ENCODE peak calls at places on chromosome 19, in eight cellular contexts. O is fibroblast of lung; D is RWPE1; H is caudate nucleus; I is KG1; V is stimulated activated naive CD8-positive, alpha-beta T cell treated with anti-CD3 and anti-CD28 coated beads, Interleukin-15, Interleukin-2, amounts not matched to agents 100 U/mL and 50 U/mL, for 24 hours; U is skeletal muscle cell; G is DMS79. W is an unnamed sample.

GRCh38 chr19:1474011-1474764 is 4.8 kb downstream of the C19orf25 start:
- DNase-seq in O (no peak), D (no peak), H (peak), I (no peak), V (no peak), U (no peak), G (no peak), W (no peak)

GRCh38 chr19:56942749-56943148 is 102.2 kb upstream of the PEG3 start:
- DNase-seq in O (no peak), D (no peak), H (no peak), I (no peak), V (no peak), U (no peak), G (no peak), W (no peak)

GRCh38 chr19:45747513-45747912 is 14.3 kb downstream of the MEIOSIN start:
- DNase-seq in O (no peak), D (no peak), H (no peak), I (no peak), V (no peak), U (no peak), G (no peak), W (no peak)

GRCh38 chr19:10069046-10069445 is 17.1 kb upstream of the SHFL start:
- DNase-seq in O (no peak), D (peak), H (no peak), I (no peak), V (no peak), U (no peak), G (no peak), W (no peak)

GRCh38 chr19:2661615-2662014 is 40.9 kb downstream of the GNG7 start:
- DNase-seq in O (no peak), D (no peak), H (no peak), I (no peak), V (peak), U (no peak), G (no peak), W (no peak)

GRCh38 chr19:40056505-40056904 is 474 bp upstream of the ZNF780B start:
- DNase-seq in O (no peak), D (no peak), H (no peak), I (no peak), V (no peak), U (no peak), G (no peak), W (no peak)

GRCh38 chr19:12984143-12984627 is 11.1 kb upstream of the NFIX start:
- DNase-seq in O (no peak), D (no peak), H (no peak), I (no peak), V (no peak), U (no peak), G (no peak), W (no peak)

GRCh38 chr19:40322951-40323615 is 25.1 kb downstream of the C19orf47 start:
- DNase-seq in O (no peak), D (no peak), H (no peak), I (no peak), V (no peak), U (no peak), G (no peak), W (no peak)

GRCh38 chr19:58545286-58546068 is 1.6 kb downstream of the TRIM28 start:
- DNase-seq in O (no peak), D (no peak), H (no peak), I (no peak), V (no peak), U (no peak), G (no peak), W (no peak)

GRCh38 chr19:30672926-30673325 is 300.7 kb downstream of the ZNF536 start:
- DNase-seq in O (no peak), D (no peak), H (no peak), I (no peak), V (no peak), U (no peak), G (no peak), W (no peak)

GRCh38 chr19:33175886-33176669 is 18.1 kb upstream of the LRP3 start:
- DNase-seq in O (peak), D (peak), H (no peak), I (no peak), V (peak), U (no peak), G (no peak), W (no peak)

GRCh38 chr19:1255186-1256161 is 7.1 kb downstream of the MIDN start:
- DNase-seq in O (no peak), D (no peak), H (peak), I (no peak), V (no peak), U (no peak), G (no peak), W (no peak)

W was measured in kidney epithelial cell.